ENCODE peak calls at places on chromosomes 7 and 10, in nine cellular contexts. One of them, this sample, is unnamed.
A peak's percentile ranks its signal among the peaks of the same experiment; 100 is the strongest.

GRCh38 chr7:139691253-139691781 is 86.5 kb downstream of the HIPK2 start:
- DNase-seq in HT1080: no peak
- DNase-seq in MM.1S: no peak
- DNase-seq in fibroblast of the conjunctiva: no peak
- DNase-seq in stimulated activated CD8-positive, alpha-beta memory T cell treated with anti-CD3 and anti-CD28 coated beads, Interleukin-4, amount 100 ng/mL, for 24 hours: no peak
- DNase-seq in cardiac septum: peak; percentile 84
- DNase-seq in fibroblast of pulmonary artery: peak; percentile 19
- DNase-seq in transverse colon: peak; percentile 69
- DNase-seq in stimulated activated CD4-positive, alpha-beta T cell treated with anti-CD3 and anti-CD28 coated beads, Interleukin-15, amount 100 ng/mL, for 48 hours: no peak
- DNase-seq in this sample: peak; percentile 87

GRCh38 chr7:116834815-116835533 is 27.4 kb upstream of the CAPZA2 start:
- DNase-seq in HT1080: peak; percentile 70
- DNase-seq in MM.1S: no peak
- DNase-seq in fibroblast of the conjunctiva: no peak
- DNase-seq in stimulated activated CD8-positive, alpha-beta memory T cell treated with anti-CD3 and anti-CD28 coated beads, Interleukin-4, amount 100 ng/mL, for 24 hours: no peak
- DNase-seq in cardiac septum: no peak
- DNase-seq in fibroblast of pulmonary artery: peak; percentile 34
- DNase-seq in transverse colon: peak; percentile 67
- DNase-seq in stimulated activated CD4-positive, alpha-beta T cell treated with anti-CD3 and anti-CD28 coated beads, Interleukin-15, amount 100 ng/mL, for 48 hours: no peak
- DNase-seq in this sample: peak; percentile 9

GRCh38 chr7:19403691-19404090 is 258.5 kb upstream of the FERD3L start:
- DNase-seq in HT1080: no peak
- DNase-seq in MM.1S: no peak
- DNase-seq in fibroblast of the conjunctiva: no peak
- DNase-seq in stimulated activated CD8-positive, alpha-beta memory T cell treated with anti-CD3 and anti-CD28 coated beads, Interleukin-4, amount 100 ng/mL, for 24 hours: no peak
- DNase-seq in cardiac septum: no peak
- DNase-seq in fibroblast of pulmonary artery: no peak
- DNase-seq in transverse colon: no peak
- DNase-seq in stimulated activated CD4-positive, alpha-beta T cell treated with anti-CD3 and anti-CD28 coated beads, Interleukin-15, amount 100 ng/mL, for 48 hours: no peak
- DNase-seq in this sample: no peak

GRCh38 chr10:24251547-24251946 is 42.6 kb downstream of the KIAA1217 start:
- DNase-seq in HT1080: no peak
- DNase-seq in MM.1S: no peak
- DNase-seq in fibroblast of the conjunctiva: no peak
- DNase-seq in stimulated activated CD8-positive, alpha-beta memory T cell treated with anti-CD3 and anti-CD28 coated beads, Interleukin-4, amount 100 ng/mL, for 24 hours: no peak
- DNase-seq in cardiac septum: no peak
- DNase-seq in fibroblast of pulmonary artery: no peak
- DNase-seq in transverse colon: no peak
- DNase-seq in stimulated activated CD4-positive, alpha-beta T cell treated with anti-CD3 and anti-CD28 coated beads, Interleukin-15, amount 100 ng/mL, for 48 hours: no peak
- DNase-seq in this sample: no peak

GRCh38 chr7:47669178-47669878 is 87.4 kb upstream of the TNS3 start:
- DNase-seq in HT1080: peak; percentile 90
- DNase-seq in MM.1S: peak; percentile 99
- DNase-seq in fibroblast of the conjunctiva: peak; percentile 80
- DNase-seq in stimulated activated CD8-positive, alpha-beta memory T cell treated with anti-CD3 and anti-CD28 coated beads, Interleukin-4, amount 100 ng/mL, for 24 hours: no peak
- DNase-seq in cardiac septum: peak; percentile 81
- DNase-seq in fibroblast of pulmonary artery: peak; percentile 92
- DNase-seq in transverse colon: peak; percentile 73
- DNase-seq in stimulated activated CD4-positive, alpha-beta T cell treated with anti-CD3 and anti-CD28 coated beads, Interleukin-15, amount 100 ng/mL, for 48 hours: no peak
- DNase-seq in this sample: peak; percentile 96

GRCh38 chr10:6119423-6119822 is 30.6 kb downstream of the RBM17 start:
- DNase-seq in HT1080: no peak
- DNase-seq in MM.1S: no peak
- DNase-seq in fibroblast of the conjunctiva: no peak
- DNase-seq in stimulated activated CD8-positive, alpha-beta memory T cell treated with anti-CD3 and anti-CD28 coated beads, Interleukin-4, amount 100 ng/mL, for 24 hours: no peak
- DNase-seq in cardiac septum: no peak
- DNase-seq in fibroblast of pulmonary artery: no peak
- DNase-seq in transverse colon: no peak
- DNase-seq in stimulated activated CD4-positive, alpha-beta T cell treated with anti-CD3 and anti-CD28 coated beads, Interleukin-15, amount 100 ng/mL, for 48 hours: no peak
- DNase-seq in this sample: no peak

GRCh38 chr10:29794776-29795635 is 160.2 kb upstream of the SVIL start:
- DNase-seq in HT1080: no peak
- DNase-seq in MM.1S: no peak
- DNase-seq in fibroblast of the conjunctiva: no peak
- DNase-seq in stimulated activated CD8-positive, alpha-beta memory T cell treated with anti-CD3 and anti-CD28 coated beads, Interleukin-4, amount 100 ng/mL, for 24 hours: no peak
- DNase-seq in cardiac septum: no peak
- DNase-seq in fibroblast of pulmonary artery: peak; percentile 36
- DNase-seq in transverse colon: no peak
- DNase-seq in stimulated activated CD4-positive, alpha-beta T cell treated with anti-CD3 and anti-CD28 coated beads, Interleukin-15, amount 100 ng/mL, for 48 hours: no peak
- DNase-seq in this sample: no peak

GRCh38 chr7:35026154-35026553 is 11.1 kb downstream of the DPY19L1 start:
- DNase-seq in HT1080: peak; percentile 28
- DNase-seq in MM.1S: no peak
- DNase-seq in fibroblast of the conjunctiva: no peak
- DNase-seq in stimulated activated CD8-positive, alpha-beta memory T cell treated with anti-CD3 and anti-CD28 coated beads, Interleukin-4, amount 100 ng/mL, for 24 hours: no peak
- DNase-seq in cardiac septum: no peak
- DNase-seq in fibroblast of pulmonary artery: no peak
- DNase-seq in transverse colon: no peak
- DNase-seq in stimulated activated CD4-positive, alpha-beta T cell treated with anti-CD3 and anti-CD28 coated beads, Interleukin-15, amount 100 ng/mL, for 48 hours: no peak
- DNase-seq in this sample: no peak

This sample was measured in myocyte.